ENCODE peak calls at places on chromosomes 16 and 17, in six cellular contexts. M is iPS-NIHi11, G is right lobe of liver, X is neural progenitor cell, B is amniotic stem cell, F is mesothelial cell of epicardium. C is an unnamed sample.

GRCh38 chr17:40480501-40481003 is 20.9 kb downstream of the TNS4 start:
- DNase-seq in M (no peak), G (no peak), X (no peak), B (no peak), F (no peak), C (no peak)

GRCh38 chr16:17529982-17530760 is 59.4 kb upstream of the XYLT1 start:
- DNase-seq in M (no peak), G (no peak), X (no peak), B (no peak), F (no peak), C (no peak)

GRCh38 chr16:35480361-35480760 is 2020.9 kb downstream of the TP53TG3F start:
- DNase-seq in M (no peak), G (no peak), X (no peak), B (no peak), F (no peak), C (no peak)

GRCh38 chr16:56724191-56724590 is 5.7 kb upstream of the NUP93 start:
- DNase-seq in M (no peak), G (no peak), X (no peak), B (no peak), F (no peak), C (no peak)

GRCh38 chr16:30407794-30408534 is 558 bp downstream of the ZNF771 start:
- DNase-seq in M (peak; percentile 41), G (no peak), X (peak; percentile 56), B (no peak), F (no peak), C (peak; percentile 51)

GRCh38 chr16:69863882-69864281 is 87.3 kb upstream of the CLEC18A start:
- DNase-seq in M (no peak), G (no peak), X (no peak), B (no peak), F (no peak), C (no peak)

GRCh38 chr16:17723735-17724134 is 253.0 kb upstream of the XYLT1 start:
- DNase-seq in M (no peak), G (no peak), X (no peak), B (no peak), F (no peak), C (no peak)

GRCh38 chr17:70535986-70536385 is 366.7 kb downstream of the KCNJ2 start:
- DNase-seq in M (no peak), G (no peak), X (no peak), B (no peak), F (no peak), C (no peak)

GRCh38 chr16:8310356-8310755 is 280.0 kb downstream of the TMEM114 start:
- DNase-seq in M (no peak), G (no peak), X (no peak), B (no peak), F (no peak), C (no peak)

GRCh38 chr17:34365340-34365739 is 2.3 kb upstream of the CCL1 start:
- DNase-seq in M (no peak), G (no peak), X (no peak), B (no peak), F (no peak), C (no peak)

GRCh38 chr16:13919330-13919682 is 648 bp upstream of the ERCC4 start:
- DNase-seq in M (peak; percentile 8), G (no peak), X (peak; percentile 42), B (no peak), F (no peak), C (no peak)

GRCh38 chr17:55366020-55366481 is 55.6 kb downstream of the MMD start:
- DNase-seq in M (no peak), G (no peak), X (peak; percentile 51), B (no peak), F (no peak), C (no peak)

GRCh38 chr16:53913082-53913870 is 209.3 kb downstream of the FTO start:
- DNase-seq in M (no peak), G (no peak), X (no peak), B (no peak), F (no peak), C (no peak)

GRCh38 chr16:373848-374615 is 3.7 kb upstream of the MRPL28 start:
- DNase-seq in M (no peak), G (peak; percentile 47), X (no peak), B (no peak), F (no peak), C (no peak)

GRCh38 chr16:68475071-68475470 is 26.8 kb upstream of the SMPD3 start:
- DNase-seq in M (no peak), G (no peak), X (no peak), B (no peak), F (no peak), C (no peak)

GRCh38 chr16:57720142-57720575 is 15.4 kb upstream of the KATNB1 start:
- DNase-seq in M (peak; percentile 69), G (peak; percentile 86), X (peak; percentile 63), B (peak; percentile 2), F (no peak), C (no peak)

GRCh38 chr16:31700530-31701388 is 172.8 kb upstream of the ZNF267 start:
- DNase-seq in M (no peak), G (peak; percentile 90), X (peak; percentile 91), B (peak; percentile 17), F (peak; percentile 86), C (no peak)

GRCh38 chr16:21608647-21609328 is 9.4 kb downstream of the METTL9 start:
- DNase-seq in M (no peak), G (no peak), X (peak; percentile 36), B (no peak), F (no peak), C (no peak)

GRCh38 chr16:65763640-65764305 is 602.7 kb upstream of the CDH5 start:
- DNase-seq in M (no peak), G (no peak), X (no peak), B (no peak), F (no peak), C (no peak)

GRCh38 chr17:37092041-37092440 is 143.3 kb downstream of the AATF start:
- DNase-seq in M (no peak), G (no peak), X (no peak), B (no peak), F (no peak), C (no peak)

GRCh38 chr17:20063665-20064648 is 54.8 kb downstream of the SPECC1 start:
- DNase-seq in M (peak; percentile 22), G (no peak), X (no peak), B (peak; percentile 68), F (no peak), C (no peak)

GRCh38 chr16:86806838-86807351 is 228.5 kb downstream of the FOXL1 start:
- DNase-seq in M (peak; percentile 74), G (no peak), X (peak; percentile 49), B (no peak), F (peak; percentile 75), C (peak; percentile 57)

GRCh38 chr17:66983414-66984021 is 19.0 kb downstream of the CACNG4 start:
- DNase-seq in M (no peak), G (no peak), X (no peak), B (no peak), F (no peak), C (no peak)

GRCh38 chr17:82820278-82821251 is 19.3 kb downstream of the ZNF750 start:
- DNase-seq in M (no peak), G (no peak), X (no peak), B (no peak), F (no peak), C (no peak)

GRCh38 chr17:43468746-43469544 is 14.8 kb upstream of the DHX8 start:
- DNase-seq in M (no peak), G (no peak), X (no peak), B (peak; percentile 67), F (no peak), C (no peak)

GRCh38 chr16:66899945-66900688 is 18.6 kb downstream of the CDH16 start:
- DNase-seq in M (peak; percentile 57), G (no peak), X (peak; percentile 31), B (no peak), F (peak; percentile 86), C (no peak)

GRCh38 chr17:72110953-72111339 is 9.9 kb upstream of the SOX9 start:
- DNase-seq in M (no peak), G (no peak), X (no peak), B (no peak), F (no peak), C (no peak)

GRCh38 chr17:68425979-68426378 is 31.3 kb downstream of the WIPI1 start:
- DNase-seq in M (no peak), G (no peak), X (peak; percentile 0), B (no peak), F (no peak), C (no peak)

GRCh38 chr17:30433514-30433913 is 43.7 kb upstream of the GOSR1 start:
- DNase-seq in M (peak; percentile 10), G (no peak), X (no peak), B (peak; percentile 27), F (no peak), C (no peak)

GRCh38 chr16:53257001-53257400 is 177.3 kb upstream of the RBL2 start:
- DNase-seq in M (no peak), G (no peak), X (no peak), B (no peak), F (no peak), C (no peak)

GRCh38 chr17:30393911-30394867 is 15.5 kb downstream of the CPD start:
- DNase-seq in M (no peak), G (no peak), X (no peak), B (no peak), F (no peak), C (no peak)

C was measured in H1.